ENCODE peak calls at places on chromosome 2, in seven cellular contexts. L, E, Y, D, A, V and I are unnamed samples. For H3K9me3, the result is how much of the 10 kb centered on the place peaks cover.

GRCh38 chr2:158722266-158723105 is 72.6 kb upstream of the DAPL1 start:
- DNase-seq in L (peak), E (no peak), Y (no peak), D (no peak), A (no peak), V (peak), I (no peak)

GRCh38 chr2:190088917-190089316 is 26.4 kb upstream of the MSTN start:
- DNase-seq in L (no peak), E (peak), Y (peak), D (peak), A (peak), V (no peak), I (peak)

GRCh38 chr2:45771251-45771650 is 119.8 kb downstream of the PRKCE start:
- DNase-seq in L (no peak), E (no peak), Y (no peak), D (peak), A (peak), V (peak), I (peak)

GRCh38 chr2:111685342-111685741 is 198.7 kb downstream of the ANAPC1 start:
- DNase-seq in L (no peak), E (no peak), Y (no peak), D (no peak), A (no peak), V (no peak), I (no peak)

GRCh38 chr2:237244976-237245646 is 159.4 kb downstream of the COPS8 start:
- DNase-seq in L (no peak), E (no peak), Y (no peak), D (peak), A (no peak), V (no peak), I (no peak)

GRCh38 chr2:204551464-204551863 is 6.2 kb downstream of the PARD3B start:
- DNase-seq in L (no peak), E (no peak), Y (no peak), D (peak), A (no peak), V (no peak), I (no peak)

GRCh38 chr2:141498561-141498960 is 632.3 kb downstream of the LRP1B start:
- DNase-seq in L (no peak), E (no peak), Y (no peak), D (peak), A (no peak), V (no peak), I (no peak)

GRCh38 chr2:38850045-38850444 is 25.7 kb downstream of the DHX57 start:
- DNase-seq in L (no peak), E (no peak), Y (no peak), D (no peak), A (no peak), V (no peak), I (no peak)

GRCh38 chr2:10775831-10776230 is 36.8 kb downstream of the PDIA6 start:
- DNase-seq in L (no peak), E (no peak), Y (no peak), D (no peak), A (no peak), V (no peak), I (peak)

GRCh38 chr2:20080839-20081348 is 29.5 kb upstream of the LAPTM4A start:
- DNase-seq in L (no peak), E (no peak), Y (no peak), D (no peak), A (no peak), V (no peak), I (no peak)

GRCh38 chr2:68943581-68944568 is 8.8 kb downstream of the GKN2 start:
- DNase-seq in L (no peak), E (peak), Y (peak), D (peak), A (peak), V (no peak), I (peak)

GRCh38 chr2:52115750-52116149 is 1083.8 kb upstream of the NRXN1 start:
- DNase-seq in L (no peak), E (no peak), Y (no peak), D (peak), A (no peak), V (no peak), I (no peak)
- H3K9me3 ChIP-seq in L (under half), E (under half), Y (under half), D (under half), A (under half), V (under half), I (under half)

GRCh38 chr2:161552015-161552414 is 72.2 kb upstream of the SLC4A10 start:
- DNase-seq in L (no peak), E (no peak), Y (no peak), D (no peak), A (no peak), V (no peak), I (no peak)

GRCh38 chr2:161555826-161556225 is 68.4 kb upstream of the SLC4A10 start:
- DNase-seq in L (no peak), E (no peak), Y (no peak), D (no peak), A (no peak), V (no peak), I (no peak)

GRCh38 chr2:161557538-161557937 is 66.7 kb upstream of the SLC4A10 start:
- DNase-seq in L (no peak), E (no peak), Y (no peak), D (no peak), A (no peak), V (no peak), I (no peak)

GRCh38 chr2:161556440-161556839 is 67.8 kb upstream of the SLC4A10 start:
- DNase-seq in L (no peak), E (no peak), Y (no peak), D (no peak), A (no peak), V (no peak), I (no peak)
- TF ChIP-seq CTCF in L (no peak), E (no peak), Y (peak), D (no peak), A (no peak), V (no peak), I (peak)

GRCh38 chr2:44564752-44565151 is 203.0 kb downstream of the CAMKMT start:
- DNase-seq in L (no peak), E (no peak), Y (no peak), D (no peak), A (no peak), V (no peak), I (no peak)
- H3K4me3 ChIP-seq in L (no peak), E (no peak), Y (no peak), D (no peak), A (no peak), V (no peak), I (no peak)

GRCh38 chr2:22282215-22282614 is 1102.8 kb upstream of the KLHL29 start:
- DNase-seq in L (no peak), E (no peak), Y (no peak), D (no peak), A (no peak), V (no peak), I (no peak)
- H3K9me3 ChIP-seq in L (under half), E (under half), Y (under half), D (under half), A (under half), V (under half), I (under half)

DNA sequence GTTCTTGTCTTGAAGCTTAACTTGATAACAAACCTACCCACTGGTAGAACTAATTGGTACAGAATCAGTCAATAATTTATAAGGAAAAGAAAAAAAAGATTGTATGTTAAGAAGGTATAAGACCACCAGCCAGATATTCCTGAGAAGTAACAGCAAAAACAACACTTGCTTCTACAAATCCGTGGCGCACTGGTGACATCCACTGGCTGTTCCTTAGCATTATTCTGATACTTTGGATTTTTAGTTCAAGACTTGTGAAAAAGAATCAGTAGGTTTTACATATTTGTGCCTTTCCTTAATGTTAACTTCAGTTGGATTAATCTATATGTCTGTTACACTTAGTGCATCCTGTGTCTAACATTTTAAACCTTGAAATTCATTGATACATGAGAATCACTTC is 141.8 kb downstream of the GRB14 start:
- DNase-seq in L (no peak), E (no peak), Y (no peak), D (peak), A (peak), V (no peak), I (peak)
- TF ChIP-seq CTCF in L (peak), E (no peak), Y (peak), D (peak), A (peak), V (peak), I (peak)

GRCh38 chr2:195532255-195532627 is 124.8 kb upstream of the SLC39A10 start:
- DNase-seq in L (no peak), E (no peak), Y (no peak), D (no peak), A (no peak), V (no peak), I (no peak)

GRCh38 chr2:195531754-195532153 is 125.3 kb upstream of the SLC39A10 start:
- DNase-seq in L (no peak), E (no peak), Y (no peak), D (peak), A (no peak), V (no peak), I (no peak)

GRCh38 chr2:195535911-195536522 is 121.0 kb upstream of the SLC39A10 start:
- DNase-seq in L (no peak), E (no peak), Y (no peak), D (no peak), A (no peak), V (no peak), I (no peak)

GRCh38 chr2:195532628-195533271 is 124.3 kb upstream of the SLC39A10 start:
- DNase-seq in L (no peak), E (no peak), Y (no peak), D (peak), A (no peak), V (no peak), I (no peak)

GRCh38 chr2:195533771-195534642 is 123.0 kb upstream of the SLC39A10 start:
- DNase-seq in L (no peak), E (no peak), Y (no peak), D (peak), A (no peak), V (peak), I (no peak)
- H3K4me3 ChIP-seq in L (no peak), E (no peak), Y (no peak), D (peak), A (no peak), V (no peak), I (no peak)

GRCh38 chr2:89763581-89764485 is 1072.4 kb downstream of the RPIA start:
- DNase-seq in L (peak), E (no peak), Y (no peak), D (no peak), A (no peak), V (no peak), I (peak)
- H3K9me3 ChIP-seq in L (under half), E (under half), Y (under half), D (under half), A (under half), V (under half), I (under half)